ENCODE peak calls at places on chromosome 2, in nine cellular contexts. M, O, B, S, R, H, Z, P and F are unnamed samples. For H3K4me1, the result is how much of the 10 kb centered on the place peaks cover.

GRCh38 chr2:163341426-163341825 is 394.4 kb downstream of the FIGN start:
- DNase-seq in M (no peak), O (no peak), B (no peak), S (no peak), R (no peak), H (no peak), Z (no peak), P (no peak), F (no peak)

GRCh38 chr2:238938460-238939055 is 90.7 kb downstream of the TWIST2 start:
- DNase-seq in M (no peak), O (no peak), B (peak), S (peak), R (peak), H (no peak), Z (no peak), P (peak), F (peak)

GRCh38 chr2:85585781-85586105 is 1.5 kb downstream of the VAMP5 start:
- DNase-seq in M (no peak), O (no peak), B (no peak), S (no peak), R (no peak), H (no peak), Z (no peak), P (no peak), F (no peak)

GRCh38 chr2:33380001-33380609 is 96.3 kb upstream of the RASGRP3 start:
- DNase-seq in M (peak), O (no peak), B (no peak), S (no peak), R (no peak), H (no peak), Z (no peak), P (no peak), F (no peak)

GRCh38 chr2:113098061-113098460 is 29.3 kb upstream of the IL1RN start:
- DNase-seq in M (no peak), O (no peak), B (no peak), S (no peak), R (no peak), H (no peak), Z (no peak), P (peak), F (no peak)

GRCh38 chr2:236675051-236675450 is 105.4 kb downstream of the ACKR3 start:
- DNase-seq in M (no peak), O (no peak), B (no peak), S (no peak), R (no peak), H (no peak), Z (no peak), P (no peak), F (no peak)

GRCh38 chr2:221571108-221571390 is 1.1 kb downstream of the EPHA4 start:
- DNase-seq in M (no peak), O (no peak), B (no peak), S (no peak), R (peak), H (no peak), Z (no peak), P (no peak), F (no peak)

GRCh38 chr2:113760400-113760799 is 4.0 kb upstream of the SLC35F5 start:
- DNase-seq in M (no peak), O (no peak), B (no peak), S (no peak), R (no peak), H (no peak), Z (no peak), P (no peak), F (no peak)

GRCh38 chr2:188580738-188581137 is 289.1 kb downstream of the GULP1 start:
- DNase-seq in M (no peak), O (no peak), B (no peak), S (no peak), R (no peak), H (no peak), Z (no peak), P (no peak), F (no peak)

GRCh38 chr2:1283856-1284255 is 129.4 kb upstream of the TPO start:
- DNase-seq in M (no peak), O (peak), B (no peak), S (no peak), R (no peak), H (no peak), Z (no peak), P (peak), F (no peak)

GRCh38 chr2:29430382-29431112 is 315.3 kb downstream of the CLIP4 start:
- DNase-seq in M (no peak), O (peak), B (no peak), S (no peak), R (no peak), H (no peak), Z (no peak), P (no peak), F (no peak)

GRCh38 chr2:153823880-153824279 is 47.8 kb upstream of the GALNT13 start:
- DNase-seq in M (no peak), O (no peak), B (no peak), S (no peak), R (no peak), H (no peak), Z (no peak), P (no peak), F (no peak)

GRCh38 chr2:78431241-78431640 is 594.3 kb upstream of the REG3G start:
- DNase-seq in M (no peak), O (no peak), B (no peak), S (no peak), R (no peak), H (no peak), Z (no peak), P (no peak), F (no peak)

GRCh38 chr2:201882353-201883095 is 76.2 kb downstream of the CDK15 start:
- DNase-seq in M (no peak), O (peak), B (no peak), S (no peak), R (no peak), H (no peak), Z (no peak), P (no peak), F (no peak)

GRCh38 chr2:42026332-42026731 is 21.5 kb upstream of the PKDCC start:
- DNase-seq in M (no peak), O (peak), B (no peak), S (no peak), R (no peak), H (no peak), Z (no peak), P (no peak), F (no peak)

DNA sequence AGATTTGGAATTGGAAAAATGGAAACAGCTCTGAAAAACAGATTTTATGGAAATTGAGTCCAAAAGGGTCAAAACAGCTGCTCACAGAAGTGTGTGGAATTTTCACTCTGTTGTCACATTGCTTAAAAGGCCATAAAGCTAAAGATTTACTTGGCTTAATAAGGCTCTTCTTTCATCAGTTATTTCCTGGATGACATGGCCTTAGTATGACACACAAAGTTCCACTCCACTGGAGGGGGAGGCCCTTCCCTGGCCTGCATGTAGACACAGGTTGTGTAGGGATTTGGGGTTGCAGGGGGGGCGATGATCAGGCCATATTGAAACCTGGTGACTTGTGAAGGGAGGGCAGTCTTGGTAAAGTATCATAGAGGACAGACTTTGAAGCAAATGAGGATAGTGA is 34.0 kb downstream of the TMEM185B start:
- DNase-seq in M (no peak), O (no peak), B (no peak), S (no peak), R (no peak), H (no peak), Z (no peak), P (no peak), F (no peak)
- TF ChIP-seq EP300 in M (no peak), O (no peak), B (no peak), S (no peak), R (no peak), H (no peak), Z (no peak), P (no peak), F (no peak)

DNA sequence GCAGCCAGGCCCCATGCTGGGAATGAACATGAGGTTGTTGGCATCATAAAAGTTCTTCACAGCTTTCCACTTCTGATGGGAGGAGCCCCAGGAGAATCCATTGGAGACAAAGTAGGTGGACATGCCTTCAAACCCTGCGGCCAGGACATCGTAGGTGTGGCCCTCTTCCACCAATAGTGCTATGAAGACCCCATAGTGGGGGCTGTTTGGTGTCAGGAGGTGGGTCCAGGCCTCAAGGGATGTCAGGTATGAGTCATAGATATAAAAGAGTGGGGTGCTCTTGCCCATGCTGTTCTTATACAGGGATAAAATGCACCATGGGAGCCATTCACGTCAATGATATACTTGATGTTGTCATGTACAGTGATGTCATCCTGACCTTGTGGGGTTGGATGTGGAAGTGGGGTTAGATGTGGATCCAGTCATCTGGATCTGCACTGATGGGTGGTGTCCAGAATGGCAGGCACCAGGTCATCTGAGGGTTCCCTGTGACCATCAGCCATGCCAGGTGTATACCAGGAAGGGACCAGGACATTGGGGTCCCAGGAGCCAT is 22.1 kb upstream of the MCM6 start:
- DNase-seq in M (no peak), O (no peak), B (no peak), S (no peak), R (no peak), H (no peak), Z (no peak), P (no peak), F (no peak)
- TF ChIP-seq POLR2AphosphoS5 in M (no peak), O (no peak), B (no peak), S (no peak), R (no peak), H (no peak), Z (no peak), P (no peak), F (no peak)

GRCh38 chr2:36572054-36572751 is 25.8 kb downstream of the FEZ2 start:
- DNase-seq in M (no peak), O (no peak), B (no peak), S (no peak), R (no peak), H (no peak), Z (no peak), P (no peak), F (no peak)
- H3K4me1 ChIP-seq in M (under half), O (under half), B (under half), S (under half), R (under half), H (under half), Z (under half), P (under half), F (under half)

GRCh38 chr2:212119591-212119990 is 419.0 kb downstream of the ERBB4 start:
- DNase-seq in M (no peak), O (no peak), B (no peak), S (no peak), R (no peak), H (no peak), Z (no peak), P (no peak), F (no peak)

DNA sequence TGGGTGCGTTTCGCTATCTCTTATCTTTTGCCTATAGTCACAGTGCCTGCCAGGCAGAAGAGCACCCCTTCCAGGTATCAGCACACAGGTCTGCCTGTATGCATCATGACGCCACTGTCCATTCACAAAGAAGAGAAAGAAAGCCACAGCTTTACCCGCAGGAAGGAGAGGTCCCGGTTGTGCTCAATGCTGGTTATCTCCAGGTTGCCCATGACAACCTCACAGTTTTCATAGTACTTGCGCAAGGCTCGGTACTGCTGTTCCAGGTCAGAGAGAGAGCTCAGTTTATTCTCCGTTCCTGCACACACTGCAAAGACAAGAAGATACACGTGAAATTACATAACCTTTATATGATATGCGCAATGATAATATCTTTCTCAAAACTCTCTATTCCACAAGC is 414.0 kb downstream of the ERBB4 start:
- DNase-seq in M (no peak), O (no peak), B (peak), S (no peak), R (no peak), H (peak), Z (no peak), P (no peak), F (no peak)
- TF ChIP-seq EP300 in M (no peak), O (no peak), B (no peak), S (no peak), R (no peak), H (no peak), Z (no peak), P (no peak), F (no peak)

GRCh38 chr2:176612736-176613135 is 343.5 kb downstream of the MTX2 start:
- DNase-seq in M (no peak), O (no peak), B (no peak), S (no peak), R (no peak), H (no peak), Z (no peak), P (no peak), F (no peak)

GRCh38 chr2:176614930-176615329 is 345.7 kb downstream of the MTX2 start:
- DNase-seq in M (no peak), O (no peak), B (no peak), S (no peak), R (no peak), H (no peak), Z (no peak), P (peak), F (no peak)

GRCh38 chr2:176613358-176614032 is 344.3 kb downstream of the MTX2 start:
- DNase-seq in M (no peak), O (no peak), B (no peak), S (no peak), R (no peak), H (no peak), Z (no peak), P (no peak), F (no peak)

GRCh38 chr2:176619504-176619903 is 350.3 kb downstream of the MTX2 start:
- DNase-seq in M (no peak), O (no peak), B (no peak), S (no peak), R (no peak), H (no peak), Z (no peak), P (no peak), F (no peak)

GRCh38 chr2:176614049-176614448 is 344.8 kb downstream of the MTX2 start:
- DNase-seq in M (no peak), O (no peak), B (no peak), S (no peak), R (no peak), H (no peak), Z (no peak), P (no peak), F (no peak)
- TF ChIP-seq POLR2AphosphoS5 in M (no peak), O (no peak), B (no peak), S (no peak), R (no peak), H (no peak), Z (no peak), P (no peak), F (no peak)

GRCh38 chr2:209990838-209991237 is 11.6 kb upstream of the RPE start:
- DNase-seq in M (no peak), O (no peak), B (no peak), S (no peak), R (no peak), H (no peak), Z (no peak), P (no peak), F (no peak)
- H3K4me1 ChIP-seq in M (under half), O (under half), B (under half), S (under half), R (under half), H (under half), Z (under half), P (under half), F (under half)

GRCh38 chr2:159907914-159908313 is 109.9 kb upstream of the CD302 start:
- DNase-seq in M (no peak), O (no peak), B (no peak), S (no peak), R (no peak), H (no peak), Z (no peak), P (no peak), F (no peak)
- TF ChIP-seq EP300 in M (no peak), O (no peak), B (no peak), S (no peak), R (no peak), H (no peak), Z (no peak), P (no peak), F (no peak)

DNA sequence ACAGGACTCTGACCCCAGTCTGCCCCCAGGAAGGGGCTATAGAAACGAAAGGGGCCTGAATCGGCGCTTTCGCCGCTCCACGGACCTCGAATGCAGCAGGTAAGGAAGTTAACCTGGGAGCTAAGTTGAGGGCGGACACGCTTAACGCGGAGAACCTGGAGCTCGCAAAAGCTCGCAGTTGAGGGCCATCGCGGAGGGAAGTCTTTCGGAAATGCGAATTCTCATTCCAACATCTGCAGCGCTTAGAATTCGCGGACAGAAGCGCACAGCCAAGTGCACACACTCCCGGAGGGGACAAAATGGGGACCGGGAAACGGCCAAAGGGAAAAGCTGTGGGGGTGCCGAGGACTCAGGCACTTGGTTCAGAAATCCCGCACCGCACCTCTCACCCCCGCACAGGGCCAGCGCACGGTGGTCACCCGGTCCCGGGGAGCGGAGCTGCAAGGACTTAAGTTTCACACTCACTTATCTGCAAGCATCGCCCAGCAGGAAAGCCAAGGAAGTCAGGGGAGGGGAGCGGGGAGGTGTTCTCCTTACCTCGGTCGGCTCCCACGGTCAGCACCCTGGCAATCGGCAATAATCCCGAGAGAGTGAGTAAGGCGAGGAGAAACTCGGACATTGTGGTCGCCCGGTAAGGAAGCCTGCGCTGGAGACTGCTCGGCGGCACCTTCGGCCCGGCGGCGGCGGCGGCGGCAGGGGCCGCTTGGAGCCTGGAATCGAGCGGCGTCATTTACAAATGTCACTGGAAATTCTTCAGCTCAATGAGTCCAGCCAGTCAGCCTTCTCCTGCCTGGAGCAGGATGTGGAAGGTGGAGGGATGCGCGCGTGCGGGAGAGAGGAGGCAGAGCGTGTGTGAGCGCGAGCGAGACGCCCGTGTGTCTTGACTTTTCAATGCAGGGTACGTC is 453 bp downstream of the LRP1B start:
- DNase-seq in M (no peak), O (peak), B (peak), S (peak), R (peak), H (peak), Z (no peak), P (no peak), F (peak)
- TF ChIP-seq POLR2AphosphoS5 in M (no peak), O (no peak), B (no peak), S (no peak), R (no peak), H (no peak), Z (no peak), P (no peak), F (no peak)

GRCh38 chr2:86616502-86616901 is 7.2 kb downstream of the RNF103 start:
- DNase-seq in M (no peak), O (no peak), B (no peak), S (no peak), R (no peak), H (no peak), Z (no peak), P (no peak), F (no peak)
- H3K4me1 ChIP-seq in M (under half), O (under half), B (under half), S (half or more), R (under half), H (half or more), Z (under half), P (half or more), F (under half)